ENCODE peak calls at places on chromosomes 1 and 21, in six cellular contexts. One of them, this sample, is unnamed.

GRCh38 chr1:212721388-212722247 is 22.0 kb upstream of the BATF3 start:
- DNase-seq in IMR-90: peak
- DNase-seq in neuronal stem cell: no peak
- DNase-seq in H1: no peak
- DNase-seq in H9: no peak
- DNase-seq in mesendoderm: peak
- DNase-seq in this sample: peak

GRCh38 chr1:113835686-113836290 is 23.5 kb upstream of the RSBN1 start:
- DNase-seq in IMR-90: peak
- DNase-seq in H1: no peak
- DNase-seq in mesendoderm: peak
- DNase-seq in H9: no peak
- DNase-seq in neuronal stem cell: no peak
- DNase-seq in this sample: peak

GRCh38 chr1:204464174-204464573 is 30.4 kb downstream of the PIK3C2B start:
- DNase-seq in H1: no peak
- DNase-seq in IMR-90: no peak
- DNase-seq in neuronal stem cell: no peak
- DNase-seq in H9: no peak
- DNase-seq in mesendoderm: no peak
- DNase-seq in this sample: no peak

GRCh38 chr1:180841460-180841859 is 71.2 kb upstream of the KIAA1614 start:
- DNase-seq in H1: no peak
- DNase-seq in mesendoderm: no peak
- DNase-seq in H9: no peak
- DNase-seq in IMR-90: no peak
- DNase-seq in neuronal stem cell: no peak
- DNase-seq in this sample: no peak

GRCh38 chr21:39048064-39048463 is 135.2 kb downstream of the PSMG1 start:
- DNase-seq in H1: peak
- DNase-seq in H9: peak
- DNase-seq in mesendoderm: peak
- DNase-seq in neuronal stem cell: peak
- DNase-seq in IMR-90: peak
- DNase-seq in this sample: peak

GRCh38 chr1:175129997-175130648 is 62.5 kb downstream of the KIAA0040 start:
- DNase-seq in H1: no peak
- DNase-seq in H9: peak
- DNase-seq in mesendoderm: peak
- DNase-seq in IMR-90: no peak
- DNase-seq in neuronal stem cell: peak
- DNase-seq in this sample: no peak

GRCh38 chr1:58755468-58755872 is 28.4 kb downstream of the JUN start:
- DNase-seq in H1: no peak
- DNase-seq in mesendoderm: peak
- DNase-seq in neuronal stem cell: no peak
- DNase-seq in H9: no peak
- DNase-seq in IMR-90: peak
- DNase-seq in this sample: peak

GRCh38 chr1:209890606-209891330 is 47.2 kb upstream of the SYT14 start:
- DNase-seq in H1: no peak
- DNase-seq in mesendoderm: no peak
- DNase-seq in IMR-90: peak
- DNase-seq in H9: no peak
- DNase-seq in neuronal stem cell: no peak
- DNase-seq in this sample: no peak

GRCh38 chr1:60569189-60569588 is 495.6 kb upstream of the C1orf87 start:
- DNase-seq in mesendoderm: no peak
- DNase-seq in H1: no peak
- DNase-seq in H9: no peak
- DNase-seq in neuronal stem cell: no peak
- DNase-seq in IMR-90: no peak
- DNase-seq in this sample: no peak

GRCh38 chr1:150798509-150798908 is 9.6 kb downstream of the CTSK start:
- DNase-seq in H9: no peak
- DNase-seq in H1: no peak
- DNase-seq in neuronal stem cell: no peak
- DNase-seq in mesendoderm: peak
- DNase-seq in IMR-90: peak
- DNase-seq in this sample: no peak

GRCh38 chr1:67061266-67061665 is 7.3 kb upstream of the SLC35D1 start:
- DNase-seq in mesendoderm: no peak
- DNase-seq in H1: no peak
- DNase-seq in H9: no peak
- DNase-seq in neuronal stem cell: no peak
- DNase-seq in IMR-90: peak
- DNase-seq in this sample: peak

DNA sequence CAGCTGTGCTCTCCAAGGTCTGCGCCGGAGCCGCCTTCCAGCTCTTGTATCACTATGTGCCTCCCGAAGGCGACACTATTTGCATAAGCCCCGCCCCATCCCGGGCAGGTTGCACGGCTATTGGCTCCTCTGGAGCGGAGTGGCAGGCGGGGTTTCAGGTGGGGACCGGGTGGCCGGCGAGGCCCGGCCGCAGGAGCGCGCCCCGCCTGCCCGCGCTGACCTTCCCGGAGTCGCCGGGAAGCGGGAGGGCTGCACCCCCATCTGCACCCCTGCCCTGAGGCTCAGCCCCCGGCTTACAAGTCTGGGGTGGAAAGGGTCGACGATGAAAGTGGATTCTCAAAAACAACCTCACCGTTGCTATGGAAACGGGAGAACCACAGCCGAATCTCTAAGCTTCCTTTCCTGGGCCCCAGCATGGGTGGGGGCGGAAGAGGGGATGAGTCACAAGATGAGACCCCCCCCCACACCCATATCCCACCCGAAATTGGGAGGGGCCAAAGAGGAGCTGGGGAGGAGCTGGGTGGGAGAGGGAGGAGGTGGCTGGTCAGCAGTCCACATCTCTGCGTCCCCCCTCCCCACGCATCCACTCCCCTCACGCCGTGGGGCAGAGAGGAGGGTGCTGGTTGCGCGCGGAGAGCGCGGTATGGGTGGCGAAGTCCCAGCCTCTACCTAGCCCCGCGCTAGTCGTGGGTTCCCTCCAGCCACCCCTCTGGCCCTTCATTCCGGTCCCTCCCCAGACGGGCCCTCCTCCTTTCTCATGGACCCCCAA is at the start of gene HPCAL4:
- DNase-seq in H9: peak
- DNase-seq in H1: peak
- DNase-seq in IMR-90: peak
- DNase-seq in mesendoderm: peak
- DNase-seq in neuronal stem cell: peak
- DNase-seq in this sample: peak
- H2BK15ac ChIP-seq in H9: no peak
- H2BK15ac ChIP-seq in H1: no peak
- H2BK15ac ChIP-seq in IMR-90: no peak
- H2BK15ac ChIP-seq in mesendoderm: no peak
- H2BK15ac ChIP-seq in neuronal stem cell: peak
- H2BK15ac ChIP-seq in this sample: no peak

GRCh38 chr1:85660541-85660940 is 47.7 kb downstream of the ZNHIT6 start:
- DNase-seq in IMR-90: no peak
- DNase-seq in H9: no peak
- DNase-seq in mesendoderm: no peak
- DNase-seq in H1: no peak
- DNase-seq in neuronal stem cell: no peak
- DNase-seq in this sample: no peak
- H2BK15ac ChIP-seq in IMR-90: no peak
- H2BK15ac ChIP-seq in H9: no peak
- H2BK15ac ChIP-seq in mesendoderm: no peak
- H2BK15ac ChIP-seq in H1: no peak
- H2BK15ac ChIP-seq in neuronal stem cell: no peak
- H2BK15ac ChIP-seq in this sample: no peak

GRCh38 chr21:18248171-18248570 is 3.5 kb downstream of the CHODL start:
- DNase-seq in H9: no peak
- DNase-seq in neuronal stem cell: no peak
- DNase-seq in H1: no peak
- DNase-seq in IMR-90: no peak
- DNase-seq in mesendoderm: no peak
- DNase-seq in this sample: no peak

GRCh38 chr21:18245493-18245967 is 897 bp downstream of the CHODL start:
- DNase-seq in H9: no peak
- DNase-seq in H1: peak
- DNase-seq in neuronal stem cell: peak
- DNase-seq in IMR-90: no peak
- DNase-seq in mesendoderm: peak
- DNase-seq in this sample: peak

GRCh38 chr21:18249542-18250152 is 5.0 kb downstream of the CHODL start:
- DNase-seq in neuronal stem cell: no peak
- DNase-seq in H1: no peak
- DNase-seq in mesendoderm: peak
- DNase-seq in IMR-90: no peak
- DNase-seq in H9: no peak
- DNase-seq in this sample: peak

DNA sequence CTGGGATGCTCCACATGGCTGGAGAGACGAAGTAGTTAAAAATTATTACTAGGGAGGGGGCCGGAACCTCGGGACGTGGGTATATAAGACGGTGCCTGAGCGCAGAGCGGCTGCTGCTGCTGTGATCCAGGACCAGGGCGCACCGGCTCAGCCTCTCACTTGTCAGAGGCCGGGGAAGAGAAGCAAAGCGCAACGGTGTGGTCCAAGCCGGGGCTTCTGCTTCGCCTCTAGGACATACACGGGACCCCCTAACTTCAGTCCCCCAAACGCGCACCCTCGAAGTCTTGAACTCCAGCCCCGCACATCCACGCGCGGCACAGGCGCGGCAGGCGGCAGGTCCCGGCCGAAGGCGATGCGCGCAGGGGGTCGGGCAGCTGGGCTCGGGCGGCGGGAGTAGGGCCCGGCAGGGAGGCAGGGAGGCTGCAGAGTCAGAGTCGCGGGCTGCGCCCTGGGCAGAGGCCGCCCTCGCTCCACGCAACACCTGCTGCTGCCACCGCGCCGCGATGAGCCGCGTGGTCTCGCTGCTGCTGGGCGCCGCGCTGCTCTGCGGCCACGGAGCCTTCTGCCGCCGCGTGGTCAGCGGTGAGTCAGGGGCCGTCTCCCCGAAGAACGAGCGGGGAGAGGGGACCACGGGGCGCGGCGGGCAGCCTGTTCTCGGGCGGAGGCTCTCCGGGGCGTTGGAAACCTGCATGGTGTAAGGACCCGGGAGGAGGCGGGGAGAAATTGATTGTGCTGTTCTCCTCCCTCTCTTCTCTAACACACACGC is at the start of gene CHODL:
- DNase-seq in H1: peak
- DNase-seq in neuronal stem cell: peak
- DNase-seq in mesendoderm: peak
- DNase-seq in H9: peak
- DNase-seq in IMR-90: no peak
- DNase-seq in this sample: peak
- H2BK15ac ChIP-seq in H1: no peak
- H2BK15ac ChIP-seq in neuronal stem cell: peak
- H2BK15ac ChIP-seq in mesendoderm: no peak
- H2BK15ac ChIP-seq in H9: no peak
- H2BK15ac ChIP-seq in IMR-90: no peak
- H2BK15ac ChIP-seq in this sample: no peak

DNA sequence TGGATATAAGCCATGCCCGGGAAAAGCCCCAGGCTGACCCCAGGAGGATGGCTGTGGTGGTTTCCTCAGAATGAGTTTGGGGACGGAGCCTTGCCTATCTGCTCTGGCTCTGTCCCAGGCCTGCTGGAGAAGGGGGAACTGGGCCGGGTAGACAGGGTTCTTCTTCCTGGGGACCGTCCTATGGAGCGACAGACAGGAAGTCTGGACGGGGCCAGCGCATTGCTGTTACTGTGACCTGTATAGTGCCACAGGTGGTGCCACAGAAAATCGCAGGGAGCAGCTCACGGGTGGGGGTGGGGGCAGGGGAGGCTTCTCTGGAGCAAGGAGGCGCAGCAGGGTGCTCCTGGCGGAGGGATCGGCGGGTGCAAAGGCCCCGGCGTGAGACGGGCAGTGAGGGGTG is 36.4 kb downstream of the CFAP74 start:
- DNase-seq in neuronal stem cell: no peak
- DNase-seq in IMR-90: no peak
- DNase-seq in mesendoderm: no peak
- DNase-seq in H1: no peak
- DNase-seq in H9: no peak
- DNase-seq in this sample: no peak
- H2BK15ac ChIP-seq in neuronal stem cell: peak
- H2BK15ac ChIP-seq in IMR-90: no peak
- H2BK15ac ChIP-seq in mesendoderm: no peak
- H2BK15ac ChIP-seq in H1: no peak
- H2BK15ac ChIP-seq in H9: no peak
- H2BK15ac ChIP-seq in this sample: no peak

DNA sequence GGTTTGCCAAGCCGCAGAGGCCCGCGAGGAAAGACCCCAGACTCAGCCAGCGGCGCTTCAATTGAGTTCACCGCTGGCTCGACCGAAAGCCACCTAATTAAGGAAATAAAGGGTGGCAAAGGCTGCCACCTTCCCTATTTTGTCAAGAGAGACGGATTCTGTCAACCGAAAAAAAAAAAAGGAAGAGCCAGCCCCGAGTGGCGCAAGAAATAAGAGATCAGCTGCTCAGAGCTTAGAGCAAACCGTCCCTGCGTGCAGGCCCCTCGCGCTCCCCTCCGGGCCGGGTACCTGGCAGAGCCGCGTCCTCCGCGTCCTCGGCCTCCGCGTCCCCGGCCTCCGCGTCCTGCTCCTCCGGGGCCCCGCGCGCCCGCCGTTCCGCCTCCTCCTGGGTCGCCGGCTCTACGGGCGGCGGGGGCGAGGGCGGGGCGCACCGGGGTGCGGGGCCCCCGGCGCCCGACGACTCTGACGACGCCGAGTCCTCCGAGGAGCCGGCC is 989 bp downstream of the CCSAP start:
- DNase-seq in IMR-90: peak
- DNase-seq in H1: no peak
- DNase-seq in neuronal stem cell: peak
- DNase-seq in mesendoderm: peak
- DNase-seq in H9: no peak
- DNase-seq in this sample: peak
- H2BK15ac ChIP-seq in IMR-90: no peak
- H2BK15ac ChIP-seq in H1: no peak
- H2BK15ac ChIP-seq in neuronal stem cell: no peak
- H2BK15ac ChIP-seq in mesendoderm: no peak
- H2BK15ac ChIP-seq in H9: no peak
- H2BK15ac ChIP-seq in this sample: no peak

GRCh38 chr1:162111572-162111971 is 42.1 kb downstream of the NOS1AP start:
- DNase-seq in mesendoderm: no peak
- DNase-seq in IMR-90: no peak
- DNase-seq in neuronal stem cell: no peak
- DNase-seq in H9: no peak
- DNase-seq in H1: no peak
- DNase-seq in this sample: no peak
- H2BK15ac ChIP-seq in mesendoderm: no peak
- H2BK15ac ChIP-seq in IMR-90: no peak
- H2BK15ac ChIP-seq in neuronal stem cell: no peak
- H2BK15ac ChIP-seq in H9: no peak
- H2BK15ac ChIP-seq in H1: no peak
- H2BK15ac ChIP-seq in this sample: no peak